ENCODE peak calls at places on chromosomes 12 and 14, in six cellular contexts. One of them, this sample, is unnamed.

GRCh38 chr14:101780390-101780789 is 18.9 kb downstream of the PPP2R5C start:
- DNase-seq in K562: no peak
- DNase-seq in A549: no peak
- DNase-seq in HepG2: no peak
- DNase-seq in NB4: no peak
- DNase-seq in endothelial cell of umbilical vein: no peak
- DNase-seq in this sample: no peak

GRCh38 chr14:61544448-61545202 is 150.7 kb upstream of the HIF1A start:
- DNase-seq in HepG2: no peak
- DNase-seq in K562: no peak
- DNase-seq in A549: no peak
- DNase-seq in NB4: no peak
- DNase-seq in endothelial cell of umbilical vein: no peak
- DNase-seq in this sample: no peak

GRCh38 chr12:15151141-15152091 is 69.8 kb downstream of the RERG start:
- DNase-seq in K562: peak
- DNase-seq in HepG2: peak
- DNase-seq in NB4: peak
- DNase-seq in endothelial cell of umbilical vein: peak
- DNase-seq in A549: peak
- DNase-seq in this sample: no peak

GRCh38 chr12:77697126-77697525 is 133.6 kb upstream of the NAV3 start:
- DNase-seq in endothelial cell of umbilical vein: no peak
- DNase-seq in HepG2: no peak
- DNase-seq in K562: no peak
- DNase-seq in A549: no peak
- DNase-seq in NB4: no peak
- DNase-seq in this sample: no peak

GRCh38 chr14:65002586-65003210 is 16.0 kb downstream of the FNTB start:
- DNase-seq in HepG2: no peak
- DNase-seq in NB4: peak
- DNase-seq in endothelial cell of umbilical vein: no peak
- DNase-seq in K562: no peak
- DNase-seq in A549: no peak
- DNase-seq in this sample: no peak

GRCh38 chr12:128424931-128425431 is 158.0 kb downstream of the TMEM132C start:
- DNase-seq in endothelial cell of umbilical vein: no peak
- DNase-seq in NB4: no peak
- DNase-seq in A549: no peak
- DNase-seq in HepG2: no peak
- DNase-seq in K562: no peak
- DNase-seq in this sample: no peak

GRCh38 chr12:90548595-90548994 is 406.4 kb downstream of the CCER1 start:
- DNase-seq in endothelial cell of umbilical vein: no peak
- DNase-seq in A549: no peak
- DNase-seq in K562: no peak
- DNase-seq in NB4: no peak
- DNase-seq in HepG2: no peak
- DNase-seq in this sample: no peak

GRCh38 chr12:67782573-67782972 is 134.0 kb downstream of the DYRK2 start:
- DNase-seq in HepG2: no peak
- DNase-seq in NB4: no peak
- DNase-seq in endothelial cell of umbilical vein: no peak
- DNase-seq in A549: no peak
- DNase-seq in K562: no peak
- DNase-seq in this sample: no peak

GRCh38 chr12:59820594-59821011 is 224.8 kb downstream of the SLC16A7 start:
- DNase-seq in A549: no peak
- DNase-seq in HepG2: no peak
- DNase-seq in NB4: no peak
- DNase-seq in K562: no peak
- DNase-seq in endothelial cell of umbilical vein: no peak
- DNase-seq in this sample: no peak

GRCh38 chr14:51318777-51319176 is 78.7 kb downstream of the TMX1 start:
- DNase-seq in endothelial cell of umbilical vein: peak
- DNase-seq in HepG2: no peak
- DNase-seq in NB4: no peak
- DNase-seq in A549: no peak
- DNase-seq in K562: no peak
- DNase-seq in this sample: no peak

GRCh38 chr12:26701604-26702215 is 131.3 kb downstream of the ITPR2 start:
- DNase-seq in A549: peak
- DNase-seq in K562: peak
- DNase-seq in HepG2: peak
- DNase-seq in NB4: peak
- DNase-seq in endothelial cell of umbilical vein: peak
- DNase-seq in this sample: no peak

GRCh38 chr14:75753696-75754095 is 92.7 kb downstream of the TTLL5 start:
- DNase-seq in endothelial cell of umbilical vein: no peak
- DNase-seq in NB4: no peak
- DNase-seq in A549: no peak
- DNase-seq in K562: no peak
- DNase-seq in HepG2: no peak
- DNase-seq in this sample: no peak

GRCh38 chr14:21069388-21070082 is 569 bp upstream of the ARHGEF40 start:
- DNase-seq in A549: no peak
- DNase-seq in NB4: peak
- DNase-seq in HepG2: peak
- DNase-seq in endothelial cell of umbilical vein: no peak
- DNase-seq in K562: no peak
- DNase-seq in this sample: no peak

GRCh38 chr12:13602217-13602616 is 379.2 kb downstream of the GRIN2B start:
- DNase-seq in HepG2: no peak
- DNase-seq in K562: no peak
- DNase-seq in A549: no peak
- DNase-seq in NB4: no peak
- DNase-seq in endothelial cell of umbilical vein: no peak
- DNase-seq in this sample: no peak

GRCh38 chr14:64792871-64793560 is 86.7 kb downstream of the SPTB start:
- DNase-seq in K562: no peak
- DNase-seq in A549: no peak
- DNase-seq in endothelial cell of umbilical vein: no peak
- DNase-seq in NB4: no peak
- DNase-seq in HepG2: no peak
- DNase-seq in this sample: no peak

GRCh38 chr14:81286574-81287370 is 66.0 kb upstream of the GTF2A1 start:
- DNase-seq in endothelial cell of umbilical vein: no peak
- DNase-seq in NB4: no peak
- DNase-seq in A549: no peak
- DNase-seq in K562: no peak
- DNase-seq in HepG2: no peak
- DNase-seq in this sample: no peak

GRCh38 chr14:33026850-33027420 is 88.3 kb downstream of the NPAS3 start:
- DNase-seq in A549: no peak
- DNase-seq in NB4: no peak
- DNase-seq in endothelial cell of umbilical vein: no peak
- DNase-seq in K562: no peak
- DNase-seq in HepG2: no peak
- DNase-seq in this sample: no peak

GRCh38 chr12:123854232-123854631 is 92.1 kb downstream of the DNAH10 start:
- DNase-seq in K562: no peak
- DNase-seq in HepG2: no peak
- DNase-seq in endothelial cell of umbilical vein: no peak
- DNase-seq in A549: no peak
- DNase-seq in NB4: no peak
- DNase-seq in this sample: no peak

GRCh38 chr12:29653286-29653685 is 130.5 kb downstream of the TMTC1 start:
- DNase-seq in A549: no peak
- DNase-seq in NB4: no peak
- DNase-seq in HepG2: no peak
- DNase-seq in K562: no peak
- DNase-seq in endothelial cell of umbilical vein: no peak
- DNase-seq in this sample: no peak

GRCh38 chr12:71439613-71440392 is at the start of gene LGR5:
- DNase-seq in HepG2: peak
- DNase-seq in endothelial cell of umbilical vein: peak
- DNase-seq in K562: no peak
- DNase-seq in NB4: no peak
- DNase-seq in A549: peak
- DNase-seq in this sample: no peak

GRCh38 chr12:95863337-95863736 is 4.6 kb downstream of the SNRPF start:
- DNase-seq in NB4: no peak
- DNase-seq in endothelial cell of umbilical vein: no peak
- DNase-seq in HepG2: no peak
- DNase-seq in K562: no peak
- DNase-seq in A549: no peak
- DNase-seq in this sample: no peak

GRCh38 chr12:442235-442884 is 17.4 kb upstream of the B4GALNT3 start:
- DNase-seq in NB4: peak
- DNase-seq in K562: peak
- DNase-seq in A549: peak
- DNase-seq in endothelial cell of umbilical vein: peak
- DNase-seq in HepG2: peak
- DNase-seq in this sample: no peak

GRCh38 chr12:3453947-3454675 is 36.9 kb upstream of the PRMT8 start:
- DNase-seq in endothelial cell of umbilical vein: no peak
- DNase-seq in NB4: no peak
- DNase-seq in K562: no peak
- DNase-seq in A549: peak
- DNase-seq in HepG2: no peak
- DNase-seq in this sample: no peak

GRCh38 chr12:95551305-95551704 is at the start of gene USP44:
- DNase-seq in A549: no peak
- DNase-seq in NB4: no peak
- DNase-seq in endothelial cell of umbilical vein: no peak
- DNase-seq in HepG2: no peak
- DNase-seq in K562: peak
- DNase-seq in this sample: no peak

GRCh38 chr14:96037891-96038557 is 1.1 kb upstream of the C14orf132 start:
- DNase-seq in A549: peak
- DNase-seq in NB4: no peak
- DNase-seq in endothelial cell of umbilical vein: no peak
- DNase-seq in HepG2: no peak
- DNase-seq in K562: no peak
- DNase-seq in this sample: no peak

GRCh38 chr12:127998936-127999467 is 268.0 kb upstream of the TMEM132C start:
- DNase-seq in K562: no peak
- DNase-seq in A549: no peak
- DNase-seq in NB4: no peak
- DNase-seq in HepG2: no peak
- DNase-seq in endothelial cell of umbilical vein: no peak
- DNase-seq in this sample: no peak

GRCh38 chr12:62629971-62630739 is 163.5 kb downstream of the MON2 start:
- DNase-seq in A549: no peak
- DNase-seq in K562: no peak
- DNase-seq in NB4: no peak
- DNase-seq in HepG2: no peak
- DNase-seq in endothelial cell of umbilical vein: no peak
- DNase-seq in this sample: no peak

GRCh38 chr12:124568431-124569374 is 1.3 kb upstream of the NCOR2 start:
- DNase-seq in HepG2: no peak
- DNase-seq in endothelial cell of umbilical vein: no peak
- DNase-seq in A549: peak
- DNase-seq in K562: peak
- DNase-seq in NB4: peak
- DNase-seq in this sample: peak

GRCh38 chr14:59677771-59678211 is 101.2 kb upstream of the CCDC175 start:
- DNase-seq in endothelial cell of umbilical vein: no peak
- DNase-seq in HepG2: no peak
- DNase-seq in K562: no peak
- DNase-seq in A549: no peak
- DNase-seq in NB4: no peak
- DNase-seq in this sample: no peak

GRCh38 chr12:110744697-110745264 is 2.1 kb upstream of the PPP1CC start:
- DNase-seq in HepG2: peak
- DNase-seq in K562: no peak
- DNase-seq in A549: peak
- DNase-seq in endothelial cell of umbilical vein: no peak
- DNase-seq in NB4: no peak
- DNase-seq in this sample: no peak

DNA sequence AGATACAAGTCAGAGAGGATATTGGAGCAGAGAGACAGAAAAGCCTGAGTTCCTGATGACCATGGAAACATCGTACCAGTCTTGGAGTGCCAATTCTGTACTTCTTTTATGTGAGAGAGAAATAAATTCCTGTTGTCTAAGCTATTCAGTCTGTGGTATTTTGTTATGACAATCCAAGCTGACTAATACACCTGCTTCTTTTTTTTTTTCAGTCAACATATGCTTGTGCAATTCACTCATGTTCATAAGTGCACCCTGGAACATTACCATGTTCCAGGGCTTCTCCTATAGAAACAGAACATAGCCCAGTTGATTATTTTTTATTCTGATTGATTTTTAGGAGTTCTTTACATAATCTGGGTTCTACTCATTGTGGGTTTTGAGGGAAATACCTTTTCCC is 1.7 kb upstream of the CHPT1 start:
- DNase-seq in NB4: peak
- DNase-seq in K562: no peak
- DNase-seq in endothelial cell of umbilical vein: no peak
- DNase-seq in A549: no peak
- DNase-seq in HepG2: peak
- DNase-seq in this sample: no peak
- TF ChIP-seq MYC in NB4: no peak
- TF ChIP-seq MYC in K562: no peak
- TF ChIP-seq MYC in endothelial cell of umbilical vein: no peak
- TF ChIP-seq MYC in A549: no peak
- TF ChIP-seq MYC in HepG2: no peak
- TF ChIP-seq MYC in this sample: no peak

GRCh38 chr14:74546416-74546815 is 52.9 kb downstream of the ISCA2 start:
- DNase-seq in A549: no peak
- DNase-seq in NB4: no peak
- DNase-seq in endothelial cell of umbilical vein: no peak
- DNase-seq in K562: no peak
- DNase-seq in HepG2: no peak
- DNase-seq in this sample: no peak
- TF ChIP-seq MYC in A549: no peak
- TF ChIP-seq MYC in NB4: no peak
- TF ChIP-seq MYC in endothelial cell of umbilical vein: no peak
- TF ChIP-seq MYC in K562: no peak
- TF ChIP-seq MYC in HepG2: no peak
- TF ChIP-seq MYC in this sample: no peak

GRCh38 chr14:54475187-54475881 is 13.4 kb downstream of the GMFB start:
- DNase-seq in NB4: no peak
- DNase-seq in A549: no peak
- DNase-seq in endothelial cell of umbilical vein: no peak
- DNase-seq in K562: no peak
- DNase-seq in HepG2: no peak
- DNase-seq in this sample: no peak
- TF ChIP-seq MYC in NB4: no peak
- TF ChIP-seq MYC in A549: no peak
- TF ChIP-seq MYC in endothelial cell of umbilical vein: no peak
- TF ChIP-seq MYC in K562: no peak
- TF ChIP-seq MYC in HepG2: no peak
- TF ChIP-seq MYC in this sample: no peak

GRCh38 chr14:105066285-105067071 is 1.2 kb upstream of the GPR132 start:
- DNase-seq in endothelial cell of umbilical vein: no peak
- DNase-seq in A549: no peak
- DNase-seq in K562: no peak
- DNase-seq in HepG2: no peak
- DNase-seq in NB4: no peak
- DNase-seq in this sample: no peak
- TF ChIP-seq MYC in endothelial cell of umbilical vein: no peak
- TF ChIP-seq MYC in A549: no peak
- TF ChIP-seq MYC in K562: no peak
- TF ChIP-seq MYC in HepG2: no peak
- TF ChIP-seq MYC in NB4: no peak
- TF ChIP-seq MYC in this sample: peak

This sample was measured in GM12878.